ENCODE peak calls at places on chromosomes 4 and X, in six cellular contexts. N, Y, I, C, G and L are unnamed samples.

GRCh38 chr4:1244978-1245471 is 3.9 kb downstream of the CTBP1 start:
- DNase-seq in I (no peak), N (no peak), C (peak; percentile 4), G (no peak), Y (peak; percentile 81), L (peak; percentile 9)

GRCh38 chr4:8613421-8614364 is 21.1 kb downstream of the CPZ start:
- DNase-seq in C (no peak), I (no peak), Y (no peak), G (no peak), N (no peak), L (no peak)

GRCh38 chr4:75895744-75896314 is 6.4 kb downstream of the PPEF2 start:
- DNase-seq in I (peak; percentile 64), G (peak; percentile 45), Y (peak; percentile 10), C (peak; percentile 56), N (peak; percentile 24), L (no peak)

GRCh38 chr4:151117371-151117962 is 18.0 kb downstream of the RPS3A start:
- DNase-seq in Y (no peak), N (peak; percentile 64), G (peak; percentile 80), C (peak; percentile 71), I (peak; percentile 72), L (peak; percentile 40)

GRCh38 chrX:53421772-53422090 is 723 bp downstream of the SMC1A start:
- DNase-seq in I (no peak), C (no peak), G (no peak), Y (no peak), N (no peak), L (no peak)

GRCh38 chrX:120380699-120381098 is 18.8 kb downstream of the ATP1B4 start:
- DNase-seq in Y (no peak), G (no peak), N (peak; percentile 3), I (peak; percentile 5), C (peak; percentile 30), L (no peak)

GRCh38 chr4:173257732-173258717 is 76.1 kb downstream of the HMGB2 start:
- DNase-seq in C (peak; percentile 69), Y (no peak), I (peak; percentile 47), N (peak; percentile 67), G (peak; percentile 77), L (peak; percentile 47)

GRCh38 chrX:150200820-150201287 is 162.3 kb upstream of the MAMLD1 start:
- DNase-seq in Y (peak; percentile 91), G (peak; percentile 94), N (peak; percentile 98), I (peak; percentile 43), C (peak; percentile 91), L (no peak)

GRCh38 chr4:13162886-13163285 is 321.3 kb downstream of the RAB28 start:
- DNase-seq in C (no peak), G (peak; percentile 22), Y (no peak), I (no peak), N (no peak), L (no peak)

GRCh38 chrX:120302434-120302833 is 8.8 kb downstream of the TMEM255A start:
- DNase-seq in I (peak; percentile 29), Y (no peak), C (peak; percentile 62), G (no peak), N (no peak), L (no peak)

GRCh38 chr4:5524900-5525299 is 183.5 kb downstream of the EVC2 start:
- DNase-seq in G (peak; percentile 74), Y (no peak), C (no peak), I (no peak), N (peak; percentile 64), L (no peak)

GRCh38 chr4:150209140-150209829 is 131.0 kb downstream of the DCLK2 start:
- DNase-seq in C (peak; percentile 38), N (peak; percentile 64), Y (no peak), G (peak; percentile 83), I (peak; percentile 63), L (peak; percentile 58)

GRCh38 chr4:23789765-23790164 is 100.1 kb downstream of the PPARGC1A start:
- DNase-seq in G (peak; percentile 58), N (peak; percentile 87), Y (no peak), C (no peak), I (no peak), L (no peak)

GRCh38 chr4:77844363-77844762 is 18.3 kb upstream of the MRPL1 start:
- DNase-seq in I (no peak), Y (no peak), C (no peak), N (no peak), G (no peak), L (no peak)

GRCh38 chr4:139223682-139224317 is 46.8 kb upstream of the ELF2 start:
- DNase-seq in N (peak; percentile 52), C (peak; percentile 25), I (no peak), G (peak; percentile 82), Y (no peak), L (no peak)

GRCh38 chrX:71085900-71086299 is 9.8 kb upstream of the FOXO4 start:
- DNase-seq in G (no peak), Y (no peak), I (no peak), N (no peak), C (no peak), L (no peak)

GRCh38 chr4:40199179-40199670 is 2.4 kb downstream of the RHOH start:
- DNase-seq in C (no peak), I (no peak), G (no peak), Y (no peak), N (no peak), L (no peak)

GRCh38 chrX:108537005-108537404 is 97.4 kb downstream of the COL4A5 start:
- DNase-seq in I (peak; percentile 5), N (peak; percentile 17), Y (no peak), C (peak; percentile 27), G (peak; percentile 61), L (no peak)

GRCh38 chr4:52659722-52660261 is 691 bp upstream of the USP46 start:
- DNase-seq in Y (peak; percentile 93), N (peak; percentile 29), G (peak; percentile 38), C (peak; percentile 61), I (peak; percentile 49), L (peak; percentile 18)

GRCh38 chrX:111519215-111519614 is 7.8 kb downstream of the SERTM2 start:
- DNase-seq in I (no peak), C (peak; percentile 3), Y (no peak), N (peak; percentile 1), G (peak; percentile 79), L (no peak)

GRCh38 chrX:16743604-16744325 is 24.4 kb downstream of the SYAP1 start:
- DNase-seq in C (no peak), Y (no peak), G (peak; percentile 68), N (peak; percentile 62), I (no peak), L (no peak)

GRCh38 chrX:77415161-77415560 is 32.0 kb upstream of the FGF16 start:
- DNase-seq in I (no peak), Y (no peak), N (no peak), C (peak; percentile 9), G (peak; percentile 24), L (no peak)
- TF ChIP-seq CTCF in I (no peak), Y (no peak), N (no peak), C (peak; percentile 3), G (peak; percentile 20), L (no peak)

GRCh38 chrX:10401239-10401638 is 219.1 kb downstream of the MID1 start:
- DNase-seq in N (no peak), I (no peak), Y (no peak), C (peak; percentile 2), G (no peak), L (no peak)
- TF ChIP-seq CTCF in N (no peak), I (no peak), Y (no peak), C (no peak), G (no peak), L (no peak)

DNA sequence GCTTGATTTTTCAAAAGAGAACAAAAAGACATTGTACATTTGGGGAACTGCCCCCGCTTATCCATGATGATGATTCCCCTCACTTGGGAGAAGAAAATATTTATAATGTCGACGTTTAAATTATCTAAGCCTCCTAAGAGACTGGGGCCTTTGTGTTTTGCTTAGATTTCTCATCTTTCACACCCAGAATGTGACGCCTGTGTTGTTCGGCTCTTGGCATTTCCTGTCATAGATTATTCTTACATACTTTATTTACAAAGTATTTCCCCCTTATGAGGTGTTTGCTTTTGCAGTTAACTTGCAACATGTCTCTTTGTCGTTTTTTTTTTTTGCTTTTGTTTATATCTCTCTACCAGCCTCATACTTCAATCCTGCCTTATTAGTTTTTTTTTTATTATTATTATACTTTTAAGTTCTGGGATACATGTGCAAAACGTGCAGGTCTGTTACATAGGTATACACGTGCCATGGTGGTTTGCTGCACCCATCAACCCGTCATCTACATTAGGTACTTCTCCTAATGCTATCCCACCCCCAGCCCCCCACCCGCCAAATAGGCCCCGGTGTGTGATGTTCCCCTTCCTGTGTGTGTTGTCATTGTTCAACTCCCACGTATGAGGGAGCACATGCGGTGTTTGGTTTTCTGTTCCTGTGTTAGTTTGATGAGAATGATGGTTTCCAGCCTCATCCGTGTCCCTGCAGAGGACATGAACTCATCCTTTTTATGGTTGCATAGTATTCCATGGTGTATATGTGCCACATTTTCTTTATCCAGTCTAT is 127.8 kb downstream of the FNIP2 start:
- DNase-seq in N (no peak), Y (no peak), I (no peak), G (peak; percentile 76), C (no peak), L (no peak)
- TF ChIP-seq CTCF in N (no peak), Y (no peak), I (no peak), G (no peak), C (no peak), L (no peak)

GRCh38 chrX:48854898-48855297 is 19.5 kb upstream of the PCSK1N start:
- DNase-seq in G (peak; percentile 11), N (peak; percentile 1), C (peak; percentile 5), I (no peak), Y (no peak), L (no peak)
- TF ChIP-seq CTCF in G (peak; percentile 40), N (peak; percentile 35), C (no peak), I (no peak), Y (no peak), L (peak; percentile 7)